ENCODE peak calls at places on chromosomes 12 and 14, in eight cellular contexts. R is NCI-H1417; L is colonic mucosa; W is activated CD4-positive, CD25-positive, alpha-beta regulatory T cell; B is iPS DF 6.9; J is upper lobe of right lung; E is EL; P is NCI-H1092. K is an unnamed sample.

GRCh38 chr12:43968736-43969135 is 132.9 kb downstream of the TMEM117 start:
- DNase-seq in J (no peak), E (no peak), R (no peak), W (no peak), B (no peak), L (no peak), P (no peak), K (no peak)

GRCh38 chr12:57119694-57120093 is 8.5 kb upstream of the STAT6 start:
- DNase-seq in J (no peak), W (no peak), B (no peak), P (no peak), R (no peak), E (no peak), L (no peak), K (no peak)

GRCh38 chr12:110577717-110578521 is 5.2 kb downstream of the PPTC7 start:
- DNase-seq in E (peak), P (no peak), L (peak), J (no peak), R (no peak), W (no peak), B (no peak), K (no peak)

GRCh38 chr12:124683330-124683662 is 115.9 kb upstream of the NCOR2 start:
- DNase-seq in R (no peak), B (no peak), L (peak), J (no peak), W (no peak), P (no peak), E (no peak), K (no peak)

GRCh38 chr14:38880643-38881567 is 222.1 kb downstream of the SEC23A start:
- DNase-seq in B (no peak), J (no peak), R (no peak), E (no peak), P (no peak), L (no peak), W (no peak), K (no peak)

GRCh38 chr12:71648537-71648936 is 15.1 kb downstream of the ZFC3H1 start:
- DNase-seq in P (no peak), L (no peak), J (no peak), R (no peak), B (no peak), E (no peak), W (no peak), K (no peak)

GRCh38 chr12:42260518-42260917 is 22.5 kb upstream of the YAF2 start:
- DNase-seq in L (no peak), E (no peak), W (no peak), P (no peak), R (no peak), B (no peak), J (no peak), K (no peak)

GRCh38 chr12:124130717-124131670 is 158.0 kb downstream of the ZNF664 start:
- DNase-seq in L (peak), W (no peak), B (no peak), P (peak), E (no peak), R (peak), J (no peak), K (no peak)

GRCh38 chr14:94375552-94376107 is 12.8 kb downstream of the SERPINA1 start:
- DNase-seq in P (no peak), E (no peak), L (no peak), B (no peak), W (no peak), R (no peak), J (no peak), K (no peak)

GRCh38 chr14:76780875-76781647 is 19.8 kb downstream of the VASH1 start:
- DNase-seq in P (no peak), R (no peak), E (no peak), L (no peak), B (no peak), J (no peak), W (no peak), K (no peak)

GRCh38 chr14:95523818-95524448 is 7.5 kb upstream of the SYNE3 start:
- DNase-seq in B (no peak), R (peak), J (no peak), E (peak), P (no peak), W (no peak), L (peak), K (no peak)

GRCh38 chr14:31829256-31829923 is 247.7 kb upstream of the ARHGAP5 start:
- DNase-seq in E (peak), B (no peak), P (no peak), L (no peak), W (no peak), J (no peak), R (no peak), K (no peak)

GRCh38 chr12:27094726-27095125 is 12.3 kb upstream of the C12orf71 start:
- DNase-seq in E (no peak), W (no peak), L (no peak), B (no peak), R (no peak), P (no peak), J (no peak), K (no peak)

K was measured in nephron progenitor cell.